ENCODE peak calls at places on chromosomes 1 and 21, in eight cellular contexts. One of them, this sample, is unnamed.

GRCh38 chr1:183655562-183656075 is 2.5 kb upstream of the APOBEC4 start:
- DNase-seq in spleen: peak; percentile 82
- DNase-seq in heart right ventricle: peak; percentile 84
- DNase-seq in K562: peak; percentile 84
- DNase-seq in CD8-positive, alpha-beta memory T cell: peak; percentile 48
- DNase-seq in heart left ventricle: peak; percentile 80
- DNase-seq in cardiac muscle cell: peak; percentile 87
- DNase-seq in neuronal stem cell: peak; percentile 80
- DNase-seq in this sample: peak; percentile 83

GRCh38 chr1:43329995-43330751 is 7.4 kb upstream of the MPL start:
- DNase-seq in spleen: peak; percentile 84
- DNase-seq in heart right ventricle: peak; percentile 83
- DNase-seq in K562: peak; percentile 97
- DNase-seq in CD8-positive, alpha-beta memory T cell: no peak
- DNase-seq in heart left ventricle: peak; percentile 75
- DNase-seq in cardiac muscle cell: no peak
- DNase-seq in neuronal stem cell: no peak
- DNase-seq in this sample: no peak

GRCh38 chr1:184982002-184982954 is 8.0 kb upstream of the NIBAN1 start:
- DNase-seq in spleen: peak; percentile 92
- DNase-seq in heart right ventricle: peak; percentile 77
- DNase-seq in K562: peak; percentile 63
- DNase-seq in CD8-positive, alpha-beta memory T cell: peak; percentile 69
- DNase-seq in heart left ventricle: peak; percentile 78
- DNase-seq in cardiac muscle cell: peak; percentile 77
- DNase-seq in neuronal stem cell: peak; percentile 21
- DNase-seq in this sample: peak; percentile 78

GRCh38 chr1:202235856-202236837 is 42.5 kb downstream of the LGR6 start:
- DNase-seq in spleen: peak; percentile 83
- DNase-seq in heart right ventricle: peak; percentile 36
- DNase-seq in K562: peak; percentile 96
- DNase-seq in CD8-positive, alpha-beta memory T cell: peak; percentile 21
- DNase-seq in heart left ventricle: peak; percentile 50
- DNase-seq in cardiac muscle cell: peak; percentile 71
- DNase-seq in neuronal stem cell: peak; percentile 69
- DNase-seq in this sample: peak; percentile 54

GRCh38 chr21:41827951-41828883 is 50.9 kb downstream of the PRDM15 start:
- DNase-seq in spleen: peak; percentile 70
- DNase-seq in heart right ventricle: no peak
- DNase-seq in K562: peak; percentile 28
- DNase-seq in CD8-positive, alpha-beta memory T cell: no peak
- DNase-seq in heart left ventricle: no peak
- DNase-seq in cardiac muscle cell: no peak
- DNase-seq in neuronal stem cell: no peak
- DNase-seq in this sample: no peak

GRCh38 chr1:12407050-12407961 is 177.5 kb downstream of the VPS13D start:
- DNase-seq in spleen: no peak
- DNase-seq in heart right ventricle: peak; percentile 25
- DNase-seq in K562: peak; percentile 39
- DNase-seq in CD8-positive, alpha-beta memory T cell: peak; percentile 6
- DNase-seq in heart left ventricle: no peak
- DNase-seq in cardiac muscle cell: no peak
- DNase-seq in neuronal stem cell: no peak
- DNase-seq in this sample: no peak

GRCh38 chr1:53449026-53449425 is 10.2 kb upstream of the DMRTB1 start:
- DNase-seq in spleen: no peak
- DNase-seq in heart right ventricle: no peak
- DNase-seq in K562: no peak
- DNase-seq in CD8-positive, alpha-beta memory T cell: no peak
- DNase-seq in heart left ventricle: no peak
- DNase-seq in cardiac muscle cell: no peak
- DNase-seq in neuronal stem cell: no peak
- DNase-seq in this sample: no peak

GRCh38 chr1:226738421-226738994 is 574 bp downstream of the ITPKB start:
- DNase-seq in spleen: peak; percentile 91
- DNase-seq in heart right ventricle: no peak
- DNase-seq in K562: no peak
- DNase-seq in CD8-positive, alpha-beta memory T cell: peak; percentile 44
- DNase-seq in heart left ventricle: peak; percentile 50
- DNase-seq in cardiac muscle cell: peak; percentile 55
- DNase-seq in neuronal stem cell: no peak
- DNase-seq in this sample: peak; percentile 14

GRCh38 chr1:57422271-57423134 is 1.4 kb downstream of the DAB1 start:
- DNase-seq in spleen: no peak
- DNase-seq in heart right ventricle: no peak
- DNase-seq in K562: no peak
- DNase-seq in CD8-positive, alpha-beta memory T cell: no peak
- DNase-seq in heart left ventricle: peak; percentile 35
- DNase-seq in cardiac muscle cell: peak; percentile 77
- DNase-seq in neuronal stem cell: peak; percentile 63
- DNase-seq in this sample: no peak

GRCh38 chr21:44701023-44701400 is 4.0 kb downstream of the KRTAP10-12 start:
- DNase-seq in spleen: no peak
- DNase-seq in heart right ventricle: no peak
- DNase-seq in K562: no peak
- DNase-seq in CD8-positive, alpha-beta memory T cell: no peak
- DNase-seq in heart left ventricle: no peak
- DNase-seq in cardiac muscle cell: no peak
- DNase-seq in neuronal stem cell: no peak
- DNase-seq in this sample: no peak

GRCh38 chr1:18182518-18183160 is 75.0 kb downstream of the IGSF21 start:
- DNase-seq in spleen: no peak
- DNase-seq in heart right ventricle: peak; percentile 25
- DNase-seq in K562: no peak
- DNase-seq in CD8-positive, alpha-beta memory T cell: no peak
- DNase-seq in heart left ventricle: no peak
- DNase-seq in cardiac muscle cell: peak; percentile 34
- DNase-seq in neuronal stem cell: no peak
- DNase-seq in this sample: no peak

GRCh38 chr1:187509091-187509490 is 680.3 kb downstream of the PLA2G4A start:
- DNase-seq in spleen: no peak
- DNase-seq in heart right ventricle: no peak
- DNase-seq in K562: no peak
- DNase-seq in CD8-positive, alpha-beta memory T cell: no peak
- DNase-seq in heart left ventricle: no peak
- DNase-seq in cardiac muscle cell: no peak
- DNase-seq in neuronal stem cell: no peak
- DNase-seq in this sample: no peak

GRCh38 chr1:224851850-224852261 is 77.6 kb upstream of the DNAH14 start:
- DNase-seq in spleen: no peak
- DNase-seq in heart right ventricle: no peak
- DNase-seq in K562: no peak
- DNase-seq in CD8-positive, alpha-beta memory T cell: no peak
- DNase-seq in heart left ventricle: no peak
- DNase-seq in cardiac muscle cell: no peak
- DNase-seq in neuronal stem cell: no peak
- DNase-seq in this sample: no peak

GRCh38 chr21:46355161-46356004 is 31.4 kb downstream of the PCNT start:
- DNase-seq in spleen: no peak
- DNase-seq in heart right ventricle: no peak
- DNase-seq in K562: no peak
- DNase-seq in CD8-positive, alpha-beta memory T cell: peak; percentile 40
- DNase-seq in heart left ventricle: no peak
- DNase-seq in cardiac muscle cell: no peak
- DNase-seq in neuronal stem cell: no peak
- DNase-seq in this sample: no peak

GRCh38 chr1:41361028-41361494 is at the start of gene FOXO6:
- DNase-seq in spleen: peak; percentile 98
- DNase-seq in heart right ventricle: peak; percentile 98
- DNase-seq in K562: peak; percentile 100
- DNase-seq in CD8-positive, alpha-beta memory T cell: peak; percentile 93
- DNase-seq in heart left ventricle: peak; percentile 100
- DNase-seq in cardiac muscle cell: peak; percentile 100
- DNase-seq in neuronal stem cell: peak; percentile 99
- DNase-seq in this sample: peak; percentile 98

GRCh38 chr1:241647658-241648057 is 4.4 kb upstream of the WDR64 start:
- DNase-seq in spleen: no peak
- DNase-seq in heart right ventricle: no peak
- DNase-seq in K562: no peak
- DNase-seq in CD8-positive, alpha-beta memory T cell: no peak
- DNase-seq in heart left ventricle: no peak
- DNase-seq in cardiac muscle cell: no peak
- DNase-seq in neuronal stem cell: no peak
- DNase-seq in this sample: no peak

GRCh38 chr1:101843160-101843559 is 153.6 kb downstream of the OLFM3 start:
- DNase-seq in spleen: no peak
- DNase-seq in heart right ventricle: no peak
- DNase-seq in K562: no peak
- DNase-seq in CD8-positive, alpha-beta memory T cell: no peak
- DNase-seq in heart left ventricle: no peak
- DNase-seq in cardiac muscle cell: no peak
- DNase-seq in neuronal stem cell: no peak
- DNase-seq in this sample: no peak

GRCh38 chr1:205812271-205812877 is 624 bp downstream of the SLC41A1 start:
- DNase-seq in spleen: no peak
- DNase-seq in heart right ventricle: peak; percentile 36
- DNase-seq in K562: no peak
- DNase-seq in CD8-positive, alpha-beta memory T cell: no peak
- DNase-seq in heart left ventricle: no peak
- DNase-seq in cardiac muscle cell: peak; percentile 66
- DNase-seq in neuronal stem cell: peak; percentile 48
- DNase-seq in this sample: peak; percentile 66

GRCh38 chr1:63731117-63732043 is 42.4 kb upstream of the ROR1 start:
- DNase-seq in spleen: no peak
- DNase-seq in heart right ventricle: no peak
- DNase-seq in K562: no peak
- DNase-seq in CD8-positive, alpha-beta memory T cell: no peak
- DNase-seq in heart left ventricle: peak; percentile 31
- DNase-seq in cardiac muscle cell: no peak
- DNase-seq in neuronal stem cell: no peak
- DNase-seq in this sample: no peak

GRCh38 chr1:94686882-94687281 is 133.3 kb upstream of the SLC44A3 start:
- DNase-seq in spleen: no peak
- DNase-seq in heart right ventricle: no peak
- DNase-seq in K562: no peak
- DNase-seq in CD8-positive, alpha-beta memory T cell: no peak
- DNase-seq in heart left ventricle: no peak
- DNase-seq in cardiac muscle cell: no peak
- DNase-seq in neuronal stem cell: no peak
- DNase-seq in this sample: no peak

GRCh38 chr1:64470670-64471217 is 815 bp downstream of the CACHD1 start:
- DNase-seq in spleen: peak; percentile 82
- DNase-seq in heart right ventricle: peak; percentile 9
- DNase-seq in K562: no peak
- DNase-seq in CD8-positive, alpha-beta memory T cell: no peak
- DNase-seq in heart left ventricle: peak; percentile 44
- DNase-seq in cardiac muscle cell: peak; percentile 65
- DNase-seq in neuronal stem cell: no peak
- DNase-seq in this sample: peak; percentile 41

GRCh38 chr1:27727126-27727525 is 1.4 kb downstream of the FAM76A start:
- DNase-seq in spleen: no peak
- DNase-seq in heart right ventricle: no peak
- DNase-seq in K562: no peak
- DNase-seq in CD8-positive, alpha-beta memory T cell: no peak
- DNase-seq in heart left ventricle: no peak
- DNase-seq in cardiac muscle cell: no peak
- DNase-seq in neuronal stem cell: no peak
- DNase-seq in this sample: no peak

GRCh38 chr21:21801921-21802320 is 803.7 kb downstream of the NCAM2 start:
- DNase-seq in spleen: no peak
- DNase-seq in heart right ventricle: no peak
- DNase-seq in K562: no peak
- DNase-seq in CD8-positive, alpha-beta memory T cell: no peak
- DNase-seq in heart left ventricle: no peak
- DNase-seq in cardiac muscle cell: no peak
- DNase-seq in neuronal stem cell: no peak
- DNase-seq in this sample: no peak

GRCh38 chr1:228031276-228031995 is 24.6 kb downstream of the WNT3A start:
- DNase-seq in spleen: peak; percentile 40
- DNase-seq in heart right ventricle: no peak
- DNase-seq in K562: no peak
- DNase-seq in CD8-positive, alpha-beta memory T cell: no peak
- DNase-seq in heart left ventricle: no peak
- DNase-seq in cardiac muscle cell: no peak
- DNase-seq in neuronal stem cell: no peak
- DNase-seq in this sample: no peak

GRCh38 chr1:228033376-228033775 is 26.6 kb downstream of the WNT3A start:
- DNase-seq in spleen: no peak
- DNase-seq in heart right ventricle: no peak
- DNase-seq in K562: no peak
- DNase-seq in CD8-positive, alpha-beta memory T cell: no peak
- DNase-seq in heart left ventricle: no peak
- DNase-seq in cardiac muscle cell: no peak
- DNase-seq in neuronal stem cell: no peak
- DNase-seq in this sample: no peak

GRCh38 chr1:228029281-228029680 is 22.5 kb downstream of the WNT3A start:
- DNase-seq in spleen: peak; percentile 44
- DNase-seq in heart right ventricle: no peak
- DNase-seq in K562: no peak
- DNase-seq in CD8-positive, alpha-beta memory T cell: no peak
- DNase-seq in heart left ventricle: peak; percentile 12
- DNase-seq in cardiac muscle cell: no peak
- DNase-seq in neuronal stem cell: no peak
- DNase-seq in this sample: no peak

GRCh38 chr1:228030451-228031201 is 23.8 kb downstream of the WNT3A start:
- DNase-seq in spleen: peak; percentile 58
- DNase-seq in heart right ventricle: no peak
- DNase-seq in K562: no peak
- DNase-seq in CD8-positive, alpha-beta memory T cell: no peak
- DNase-seq in heart left ventricle: no peak
- DNase-seq in cardiac muscle cell: no peak
- DNase-seq in neuronal stem cell: no peak
- DNase-seq in this sample: no peak

GRCh38 chr1:228032041-228032440 is 25.2 kb downstream of the WNT3A start:
- DNase-seq in spleen: peak; percentile 41
- DNase-seq in heart right ventricle: no peak
- DNase-seq in K562: no peak
- DNase-seq in CD8-positive, alpha-beta memory T cell: no peak
- DNase-seq in heart left ventricle: no peak
- DNase-seq in cardiac muscle cell: no peak
- DNase-seq in neuronal stem cell: no peak
- DNase-seq in this sample: no peak
- H3K36me3 ChIP-seq in spleen: no peaks in the 10 kb centered on the region
- H3K36me3 ChIP-seq in heart right ventricle: no peaks in the 10 kb centered on the region
- H3K36me3 ChIP-seq in K562: no peaks in the 10 kb centered on the region
- H3K36me3 ChIP-seq in CD8-positive, alpha-beta memory T cell: no peaks in the 10 kb centered on the region
- H3K36me3 ChIP-seq in heart left ventricle: no peaks in the 10 kb centered on the region
- H3K36me3 ChIP-seq in cardiac muscle cell: no peaks in the 10 kb centered on the region
- H3K36me3 ChIP-seq in neuronal stem cell: no peaks in the 10 kb centered on the region
- H3K36me3 ChIP-seq in this sample: no peaks in the 10 kb centered on the region

GRCh38 chr1:32984829-32985310 is 20.3 kb upstream of the RNF19B start:
- DNase-seq in spleen: no peak
- DNase-seq in heart right ventricle: no peak
- DNase-seq in K562: no peak
- DNase-seq in CD8-positive, alpha-beta memory T cell: no peak
- DNase-seq in heart left ventricle: no peak
- DNase-seq in cardiac muscle cell: no peak
- DNase-seq in neuronal stem cell: no peak
- DNase-seq in this sample: no peak
- H3K4me1 ChIP-seq in spleen: peaks cover 25% of the 10 kb centered on the region
- H3K4me1 ChIP-seq in heart right ventricle: peaks cover 25% of the 10 kb centered on the region
- H3K4me1 ChIP-seq in K562: peaks cover 9% of the 10 kb centered on the region
- H3K4me1 ChIP-seq in CD8-positive, alpha-beta memory T cell: peaks cover 15% of the 10 kb centered on the region
- H3K4me1 ChIP-seq in heart left ventricle: peaks cover 13% of the 10 kb centered on the region
- H3K4me1 ChIP-seq in cardiac muscle cell: peaks cover 14% of the 10 kb centered on the region
- H3K4me1 ChIP-seq in neuronal stem cell: peaks cover 3% of the 10 kb centered on the region
- H3K4me1 ChIP-seq in this sample: peaks cover 7% of the 10 kb centered on the region

GRCh38 chr1:160353223-160353622 is 10.0 kb downstream of the NCSTN start:
- DNase-seq in spleen: no peak
- DNase-seq in heart right ventricle: no peak
- DNase-seq in K562: no peak
- DNase-seq in CD8-positive, alpha-beta memory T cell: no peak
- DNase-seq in heart left ventricle: no peak
- DNase-seq in cardiac muscle cell: no peak
- DNase-seq in neuronal stem cell: no peak
- DNase-seq in this sample: no peak
- H3K36me3 ChIP-seq in spleen: peaks cover 100% of the 10 kb centered on the region
- H3K36me3 ChIP-seq in heart right ventricle: peaks cover 100% of the 10 kb centered on the region
- H3K36me3 ChIP-seq in K562: peaks cover 98% of the 10 kb centered on the region
- H3K36me3 ChIP-seq in CD8-positive, alpha-beta memory T cell: peaks cover 77% of the 10 kb centered on the region
- H3K36me3 ChIP-seq in heart left ventricle: peaks cover 100% of the 10 kb centered on the region
- H3K36me3 ChIP-seq in cardiac muscle cell: peaks cover 69% of the 10 kb centered on the region
- H3K36me3 ChIP-seq in neuronal stem cell: peaks cover 66% of the 10 kb centered on the region
- H3K36me3 ChIP-seq in this sample: peaks cover 90% of the 10 kb centered on the region

GRCh38 chr1:218479436-218480115 is 134.4 kb downstream of the TGFB2 start:
- DNase-seq in spleen: no peak
- DNase-seq in heart right ventricle: no peak
- DNase-seq in K562: no peak
- DNase-seq in CD8-positive, alpha-beta memory T cell: no peak
- DNase-seq in heart left ventricle: no peak
- DNase-seq in cardiac muscle cell: no peak
- DNase-seq in neuronal stem cell: no peak
- DNase-seq in this sample: no peak
- H3K4me1 ChIP-seq in spleen: no peaks in the 10 kb centered on the region
- H3K4me1 ChIP-seq in heart right ventricle: peaks cover 28% of the 10 kb centered on the region
- H3K4me1 ChIP-seq in K562: no peaks in the 10 kb centered on the region
- H3K4me1 ChIP-seq in CD8-positive, alpha-beta memory T cell: no peaks in the 10 kb centered on the region
- H3K4me1 ChIP-seq in heart left ventricle: no peaks in the 10 kb centered on the region
- H3K4me1 ChIP-seq in cardiac muscle cell: peaks cover 22% of the 10 kb centered on the region
- H3K4me1 ChIP-seq in neuronal stem cell: peaks cover 2% of the 10 kb centered on the region
- H3K4me1 ChIP-seq in this sample: peaks cover 3% of the 10 kb centered on the region